ENCODE peak calls at places on chromosomes 7 and 10, in nine cellular contexts. I, U, Y, V, O, X, Q, H and D are unnamed samples.

GRCh38 chr10:88542522-88542921 is 40.6 kb downstream of the RNLS start:
- DNase-seq in V (no peak), H (no peak), O (no peak), I (peak), X (no peak), Y (no peak), Q (no peak), U (no peak), D (no peak)

GRCh38 chr7:158070222-158070920 is 517.3 kb downstream of the PTPRN2 start:
- DNase-seq in O (no peak), I (no peak), V (no peak), U (no peak), Q (no peak), H (no peak), Y (peak), X (no peak), D (no peak)

GRCh38 chr7:107982918-107983389 is 20.0 kb downstream of the LAMB1 start:
- DNase-seq in O (no peak), Q (no peak), Y (no peak), V (no peak), U (no peak), X (no peak), I (peak), H (peak), D (no peak)

GRCh38 chr7:45983720-45984032 is 62.6 kb upstream of the IGFBP3 start:
- DNase-seq in X (peak), V (no peak), I (no peak), Q (no peak), Y (no peak), O (no peak), H (no peak), U (no peak), D (no peak)

GRCh38 chr10:131381576-131381975 is 70.1 kb upstream of the TCERG1L start:
- DNase-seq in Q (no peak), Y (no peak), X (no peak), O (no peak), I (no peak), U (no peak), V (no peak), H (no peak), D (no peak)

GRCh38 chr7:66958708-66959350 is 36.6 kb downstream of the SBDS start:
- DNase-seq in Q (no peak), Y (peak), O (no peak), H (no peak), U (no peak), I (no peak), V (no peak), X (no peak), D (no peak)

GRCh38 chr7:16851829-16852228 is 30.0 kb downstream of the AGR3 start:
- DNase-seq in X (no peak), O (no peak), U (no peak), H (no peak), Q (no peak), I (no peak), Y (no peak), V (no peak), D (no peak)

GRCh38 chr7:101814996-101815825 is 2.2 kb upstream of the CUX1 start:
- DNase-seq in Y (peak), X (peak), H (peak), Q (peak), I (peak), O (peak), V (peak), U (peak), D (peak)

GRCh38 chr10:31320179-31320597 is 1.2 kb downstream of the ZEB1 start:
- DNase-seq in I (peak), U (peak), X (peak), Y (no peak), V (peak), H (no peak), Q (peak), O (peak), D (peak)

GRCh38 chr7:66092654-66093053 is 17.0 kb downstream of the ASL start:
- DNase-seq in X (no peak), U (no peak), H (no peak), V (no peak), O (no peak), Y (no peak), I (no peak), Q (no peak), D (no peak)

GRCh38 chr10:1049425-1049958 is 573 bp upstream of the IDI1 start:
- DNase-seq in U (no peak), V (no peak), H (no peak), Y (no peak), Q (no peak), O (no peak), X (no peak), I (no peak), D (peak)

GRCh38 chr7:85851571-85852193 is 664.8 kb upstream of the SEMA3D start:
- DNase-seq in V (no peak), H (no peak), X (no peak), U (no peak), I (no peak), O (no peak), Q (no peak), Y (no peak), D (no peak)

GRCh38 chr7:100430450-100431285 is 1.0 kb downstream of the MEPCE start:
- DNase-seq in O (peak), U (no peak), I (no peak), Y (peak), Q (no peak), H (no peak), V (no peak), X (peak), D (no peak)

GRCh38 chr10:1101946-1102345 is 45.8 kb downstream of the WDR37 start:
- DNase-seq in Q (no peak), Y (no peak), X (peak), O (no peak), V (no peak), U (no peak), H (no peak), I (no peak), D (no peak)

GRCh38 chr7:30159698-30160143 is 24.9 kb downstream of the MTURN start:
- DNase-seq in Q (peak), O (no peak), X (no peak), U (no peak), Y (peak), V (peak), H (no peak), I (no peak), D (no peak)

GRCh38 chr10:84214612-84215235 is 10.6 kb downstream of the LRIT2 start:
- DNase-seq in U (peak), Y (no peak), Q (no peak), X (peak), I (no peak), O (no peak), V (no peak), H (no peak), D (no peak)

GRCh38 chr7:22444181-22444966 is 55.6 kb downstream of the STEAP1B start:
- DNase-seq in Q (peak), H (peak), Y (no peak), X (no peak), U (no peak), V (no peak), I (no peak), O (no peak), D (no peak)

GRCh38 chr7:74479066-74479781 is 25.5 kb downstream of the GTF2IRD1 start:
- DNase-seq in I (peak), V (no peak), X (no peak), Q (peak), H (no peak), O (no peak), U (no peak), Y (no peak), D (peak)

GRCh38 chr10:35328404-35329037 is 7.8 kb upstream of the CCNY start:
- DNase-seq in Q (no peak), O (no peak), U (no peak), H (no peak), I (no peak), Y (no peak), X (no peak), V (no peak), D (no peak)

GRCh38 chr10:77245953-77246352 is 391.7 kb downstream of the KCNMA1 start:
- DNase-seq in X (no peak), Y (no peak), U (no peak), I (no peak), V (no peak), O (no peak), Q (no peak), H (no peak), D (no peak)

GRCh38 chr10:100828744-100829102 is 83.3 kb downstream of the PAX2 start:
- DNase-seq in X (no peak), H (no peak), Q (peak), I (no peak), U (no peak), V (no peak), O (no peak), Y (no peak), D (no peak)

GRCh38 chr10:29199344-29199743 is 89.5 kb upstream of the LYZL1 start:
- DNase-seq in V (no peak), X (no peak), I (no peak), U (peak), H (no peak), Y (no peak), Q (no peak), O (no peak), D (no peak)

GRCh38 chr10:48598243-48598935 is 6.5 kb downstream of the ARHGAP22 start:
- DNase-seq in X (peak), I (no peak), Y (no peak), H (no peak), O (no peak), Q (no peak), V (no peak), U (no peak), D (no peak)

GRCh38 chr10:104580321-104580720 is 60.8 kb upstream of the SORCS3 start:
- DNase-seq in O (no peak), Q (no peak), Y (no peak), X (no peak), V (no peak), H (no peak), I (no peak), U (no peak), D (no peak)

GRCh38 chr7:49229246-49229645 is 304.9 kb downstream of the CDC14C start:
- DNase-seq in U (no peak), I (no peak), Y (no peak), V (no peak), X (no peak), H (no peak), O (no peak), Q (no peak), D (no peak)

GRCh38 chr10:84540022-84540616 is 211.7 kb downstream of the CCSER2 start:
- DNase-seq in O (no peak), Y (no peak), U (no peak), Q (no peak), H (no peak), V (no peak), X (no peak), I (no peak), D (no peak)

GRCh38 chr10:28274475-28274874 is 28.4 kb downstream of the MPP7 start:
- DNase-seq in Y (no peak), Q (no peak), V (no peak), I (no peak), U (no peak), X (no peak), O (no peak), H (no peak), D (no peak)

GRCh38 chr7:32275216-32275979 is 205.2 kb upstream of the PDE1C start:
- DNase-seq in I (no peak), V (no peak), X (no peak), O (no peak), Y (no peak), Q (no peak), H (no peak), U (no peak), D (no peak)

GRCh38 chr7:50068850-50069551 is 24.0 kb downstream of the ZPBP start:
- DNase-seq in V (no peak), Q (peak), H (peak), U (no peak), I (no peak), X (no peak), O (no peak), Y (no peak), D (no peak)

GRCh38 chr7:5758753-5759330 is 22.6 kb downstream of the RNF216 start:
- DNase-seq in I (no peak), V (no peak), X (no peak), O (no peak), H (no peak), Q (no peak), Y (no peak), U (no peak), D (no peak)

GRCh38 chr10:62233494-62234283 is 35.0 kb downstream of the RTKN2 start:
- DNase-seq in O (no peak), H (no peak), Y (no peak), Q (no peak), I (no peak), X (no peak), V (no peak), U (no peak), D (no peak)

GRCh38 chr10:83562381-83562780 is 576.9 kb upstream of the GHITM start:
- DNase-seq in Q (no peak), X (no peak), Y (no peak), I (no peak), O (no peak), V (no peak), H (no peak), U (no peak), D (no peak)

GRCh38 chr7:102444961-102445673 is 11.7 kb downstream of the ORAI2 start:
- DNase-seq in X (no peak), O (no peak), Q (no peak), H (no peak), U (no peak), I (no peak), V (no peak), Y (no peak), D (no peak)

DNA sequence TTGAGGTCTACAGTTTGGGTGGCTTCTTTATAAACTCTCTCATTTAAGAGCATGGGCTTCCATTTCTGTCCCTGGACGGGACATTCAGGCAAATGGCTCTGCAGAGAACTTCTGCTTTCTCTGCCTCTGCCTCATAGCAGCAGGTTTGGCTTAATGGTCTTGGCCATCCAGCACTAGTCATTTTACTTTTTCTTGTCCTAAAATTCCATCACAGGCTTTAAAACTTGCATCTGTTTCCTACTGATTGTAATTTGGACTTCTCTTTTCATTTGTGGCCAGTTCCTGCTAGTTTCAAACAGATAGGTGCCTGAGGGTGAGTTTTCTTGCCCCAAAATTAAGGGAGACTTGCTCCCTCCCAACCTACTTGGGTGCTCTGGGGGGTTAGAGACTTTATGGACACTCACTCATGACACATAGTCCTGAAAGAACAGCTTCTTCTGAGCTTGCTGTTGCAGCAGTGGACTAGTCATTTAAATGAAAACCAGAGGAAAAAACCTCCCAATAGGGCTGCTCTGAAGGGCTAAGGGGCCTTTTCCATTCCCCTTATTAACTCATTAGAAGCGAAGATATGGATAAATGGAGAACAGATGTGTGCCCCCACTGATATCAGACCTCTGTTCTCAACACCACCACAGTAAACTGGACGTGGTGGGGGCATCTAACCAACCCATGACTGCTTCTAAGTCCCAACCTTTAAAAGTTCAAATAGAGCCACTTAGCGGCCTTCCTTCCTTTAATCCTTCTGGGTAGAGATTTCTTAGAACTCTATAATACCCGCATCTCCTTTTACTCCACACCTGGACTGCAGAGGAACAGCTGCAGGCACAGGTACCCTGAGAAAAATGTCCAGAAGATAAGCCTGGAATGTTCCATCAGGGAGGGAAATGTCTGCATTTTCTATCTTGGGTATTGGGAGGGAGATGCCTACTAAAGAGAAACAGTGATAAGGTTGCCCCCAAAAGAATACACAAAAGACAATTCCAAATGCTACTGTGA is 38.8 kb downstream of the SVOPL start:
- DNase-seq in Q (no peak), U (no peak), O (no peak), I (no peak), H (no peak), V (no peak), X (no peak), Y (no peak), D (no peak)
- H3K4me3 ChIP-seq in Q (no peak), U (no peak), O (no peak), I (no peak), H (no peak), V (no peak), X (no peak), Y (no peak), D (no peak)

GRCh38 chr10:110267246-110267645 is 37.5 kb downstream of the SMNDC1 start:
- DNase-seq in V (no peak), Y (no peak), H (no peak), I (no peak), Q (no peak), O (no peak), X (no peak), U (no peak), D (no peak)
- TF ChIP-seq POLR2A in V (no peak), Y (no peak), H (no peak), I (no peak), Q (no peak), O (no peak), X (no peak), U (no peak), D (no peak)

DNA sequence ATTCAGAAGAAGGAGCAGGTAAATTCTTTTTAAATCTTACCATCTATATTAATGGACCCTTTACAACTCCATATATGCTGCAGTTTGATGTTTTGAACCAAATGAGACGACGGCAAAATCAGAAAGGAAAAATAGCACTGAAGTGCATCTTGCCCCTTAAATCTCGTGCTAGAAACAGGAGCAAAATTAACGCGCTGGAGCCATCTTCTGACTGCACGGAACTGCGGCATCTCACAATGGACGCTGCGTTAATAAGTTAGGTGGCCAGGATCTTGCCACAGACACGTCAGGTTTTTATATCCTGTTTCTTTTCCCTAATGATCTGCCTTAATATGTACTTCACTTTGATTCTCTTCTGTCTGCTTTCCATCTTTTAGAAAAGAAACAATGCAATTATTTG is 354.5 kb downstream of the TFEC start:
- DNase-seq in Q (no peak), Y (no peak), V (no peak), H (peak), X (no peak), O (no peak), I (no peak), U (no peak), D (no peak)
- TF ChIP-seq CTCF in Q (no peak), Y (no peak), V (no peak), H (no peak), X (no peak), O (no peak), I (no peak), U (peak), D (no peak)

GRCh38 chr7:83162402-83163256 is at the start of gene PCLO:
- DNase-seq in I (peak), U (peak), Q (peak), H (peak), V (peak), O (peak), X (peak), Y (peak), D (peak)

GRCh38 chr7:83161851-83162401 is 758 bp downstream of the PCLO start:
- DNase-seq in X (no peak), U (no peak), H (no peak), Q (no peak), Y (no peak), O (no peak), V (no peak), I (no peak), D (no peak)

GRCh38 chr7:83159731-83160130 is 3.0 kb downstream of the PCLO start:
- DNase-seq in H (no peak), Y (no peak), X (no peak), V (no peak), I (no peak), O (no peak), Q (no peak), U (no peak), D (no peak)

GRCh38 chr7:83155996-83156395 is 6.7 kb downstream of the PCLO start:
- DNase-seq in X (no peak), V (no peak), U (no peak), H (no peak), O (no peak), Q (no peak), I (no peak), Y (no peak), D (no peak)

GRCh38 chr7:83161186-83161585 is 1.5 kb downstream of the PCLO start:
- DNase-seq in Y (no peak), H (no peak), X (no peak), U (no peak), I (no peak), O (no peak), V (no peak), Q (no peak), D (no peak)
- H3K4me3 ChIP-seq in Y (no peak), H (no peak), X (no peak), U (peak), I (no peak), O (no peak), V (no peak), Q (no peak), D (no peak)